ENCODE peak calls at places on chromosomes 12 and 14, in nine cellular contexts. N is activated effector memory CD4-positive, alpha-beta T cell treated with Interleukin-2 at 50 U/mL for 16 hours; A is fibroblast of the conjunctiva; Y is PC-3; J is left cardiac atrium; B is HFFc6; P is foreskin fibroblast; I is GM13977; X is glomerular endothelial cell. F is an unnamed sample.

GRCh38 chr14:30874120-30874998 is at the start of gene COCH:
- DNase-seq in N (no peak), A (no peak), Y (peak; percentile 45), J (peak; percentile 27), B (no peak), P (no peak), I (peak; percentile 88), X (no peak), F (no peak)

GRCh38 chr14:93019970-93020369 is 95.8 kb downstream of the ITPK1 start:
- DNase-seq in N (no peak), A (no peak), Y (no peak), J (no peak), B (no peak), P (no peak), I (no peak), X (no peak), F (no peak)

GRCh38 chr14:23025181-23025788 is 9.4 kb downstream of the PSMB5 start:
- DNase-seq in N (no peak), A (no peak), Y (no peak), J (no peak), B (no peak), P (no peak), I (no peak), X (no peak), F (no peak)

GRCh38 chr12:41250748-41251147 is 62.6 kb downstream of the PDZRN4 start:
- DNase-seq in N (no peak), A (no peak), Y (no peak), J (no peak), B (no peak), P (no peak), I (no peak), X (no peak), F (no peak)

GRCh38 chr14:104510794-104511611 is 68.6 kb upstream of the C14orf180 start:
- DNase-seq in N (no peak), A (no peak), Y (no peak), J (no peak), B (no peak), P (no peak), I (peak; percentile 16), X (no peak), F (no peak)

GRCh38 chr14:75025082-75025481 is 22.4 kb downstream of the EIF2B2 start:
- DNase-seq in N (no peak), A (no peak), Y (peak; percentile 19), J (no peak), B (no peak), P (no peak), I (no peak), X (no peak), F (no peak)

GRCh38 chr12:102430661-102431060 is 49.7 kb downstream of the IGF1 start:
- DNase-seq in N (no peak), A (no peak), Y (no peak), J (no peak), B (no peak), P (no peak), I (no peak), X (no peak), F (no peak)

GRCh38 chr12:52523825-52524224 is 3.6 kb upstream of the KRT5 start:
- DNase-seq in N (no peak), A (no peak), Y (no peak), J (no peak), B (peak; percentile 43), P (no peak), I (no peak), X (no peak), F (no peak)

GRCh38 chr14:96501383-96501745 is 818 bp upstream of the PAPOLA start:
- DNase-seq in N (no peak), A (no peak), Y (peak; percentile 14), J (no peak), B (no peak), P (no peak), I (no peak), X (no peak), F (no peak)

GRCh38 chr12:108204117-108204516 is 75.0 kb downstream of the WSCD2 start:
- DNase-seq in N (no peak), A (no peak), Y (no peak), J (no peak), B (no peak), P (no peak), I (no peak), X (no peak), F (no peak)

GRCh38 chr12:105292705-105293104 is 37.8 kb upstream of the C12orf75 start:
- DNase-seq in N (no peak), A (no peak), Y (peak; percentile 51), J (no peak), B (no peak), P (peak; percentile 24), I (no peak), X (peak; percentile 37), F (no peak)

GRCh38 chr12:52681551-52682380 is 1.6 kb upstream of the KRT1 start:
- DNase-seq in N (peak; percentile 12), A (no peak), Y (no peak), J (no peak), B (no peak), P (no peak), I (no peak), X (no peak), F (no peak)

GRCh38 chr14:72664651-72665050 is 229.2 kb downstream of the DPF3 start:
- DNase-seq in N (no peak), A (no peak), Y (peak; percentile 70), J (no peak), B (no peak), P (no peak), I (no peak), X (no peak), F (no peak)

GRCh38 chr12:110917467-110917866 is 2.9 kb downstream of the MYL2 start:
- DNase-seq in N (no peak), A (no peak), Y (peak; percentile 98), J (no peak), B (peak; percentile 15), P (peak; percentile 8), I (no peak), X (peak; percentile 56), F (peak; percentile 39)

GRCh38 chr12:103169-103981 is 36.8 kb downstream of the IQSEC3 start:
- DNase-seq in N (no peak), A (no peak), Y (no peak), J (no peak), B (no peak), P (no peak), I (no peak), X (no peak), F (no peak)

GRCh38 chr14:36807727-36808126 is 146.1 kb downstream of the PAX9 start:
- DNase-seq in N (no peak), A (no peak), Y (no peak), J (no peak), B (no peak), P (no peak), I (no peak), X (no peak), F (no peak)

GRCh38 chr12:116133609-116134214 is 143.8 kb downstream of the MED13L start:
- DNase-seq in N (no peak), A (no peak), Y (no peak), J (no peak), B (no peak), P (no peak), I (no peak), X (no peak), F (no peak)

GRCh38 chr12:101713059-101713682 is 15.7 kb downstream of the CHPT1 start:
- DNase-seq in N (no peak), A (no peak), Y (no peak), J (no peak), B (no peak), P (no peak), I (no peak), X (no peak), F (no peak)

GRCh38 chr12:27177716-27178115 is 66.4 kb upstream of the STK38L start:
- DNase-seq in N (no peak), A (no peak), Y (peak; percentile 91), J (no peak), B (peak; percentile 37), P (peak; percentile 67), I (no peak), X (no peak), F (peak; percentile 90)

GRCh38 chr12:3543826-3544225 is 52.8 kb downstream of the PRMT8 start:
- DNase-seq in N (no peak), A (no peak), Y (no peak), J (no peak), B (no peak), P (no peak), I (no peak), X (no peak), F (no peak)

GRCh38 chr14:34078117-34078743 is 127.4 kb upstream of the EGLN3 start:
- DNase-seq in N (no peak), A (no peak), Y (peak; percentile 53), J (no peak), B (no peak), P (no peak), I (no peak), X (no peak), F (no peak)

GRCh38 chr12:107411792-107412535 is 273.6 kb upstream of the PWP1 start:
- DNase-seq in N (no peak), A (no peak), Y (peak; percentile 98), J (no peak), B (peak; percentile 83), P (peak; percentile 78), I (no peak), X (no peak), F (peak; percentile 66)

GRCh38 chr14:30580616-30581282 is 21.8 kb downstream of the G2E3 start:
- DNase-seq in N (no peak), A (no peak), Y (no peak), J (no peak), B (no peak), P (no peak), I (no peak), X (no peak), F (no peak)

GRCh38 chr12:75389061-75389460 is 1.8 kb upstream of the GLIPR1L2 start:
- DNase-seq in N (no peak), A (no peak), Y (peak; percentile 72), J (no peak), B (peak; percentile 64), P (peak; percentile 55), I (no peak), X (peak; percentile 7), F (no peak)

GRCh38 chr12:12800406-12801180 is 12.6 kb upstream of the DDX47 start:
- DNase-seq in N (no peak), A (no peak), Y (peak; percentile 69), J (no peak), B (no peak), P (peak; percentile 50), I (no peak), X (no peak), F (no peak)

GRCh38 chr12:25320123-25321006 is 69.6 kb upstream of the KRAS start:
- DNase-seq in N (no peak), A (no peak), Y (no peak), J (no peak), B (no peak), P (no peak), I (peak; percentile 28), X (no peak), F (no peak)